ENCODE peak calls at places on chromosomes 12 and 14, in five cellular contexts. One of them, this sample, is unnamed.

GRCh38 chr14:22314183-22314820 is 274.7 kb downstream of the DAD1 start:
- DNase-seq in CD8-positive, alpha-beta memory T cell: no peak
- DNase-seq in lower lobe of right lung: no peak
- DNase-seq in lung: peak
- DNase-seq in CD4-positive, alpha-beta memory T cell: no peak
- DNase-seq in this sample: peak

GRCh38 chr14:93965287-93965821 is 11.0 kb downstream of the ASB2 start:
- DNase-seq in CD8-positive, alpha-beta memory T cell: no peak
- DNase-seq in lower lobe of right lung: no peak
- DNase-seq in lung: no peak
- DNase-seq in CD4-positive, alpha-beta memory T cell: no peak
- DNase-seq in this sample: peak

GRCh38 chr12:1728824-1729223 is 38.0 kb downstream of the ADIPOR2 start:
- DNase-seq in CD8-positive, alpha-beta memory T cell: no peak
- DNase-seq in lower lobe of right lung: no peak
- DNase-seq in lung: no peak
- DNase-seq in CD4-positive, alpha-beta memory T cell: no peak
- DNase-seq in this sample: no peak

GRCh38 chr14:56181666-56182065 is 63.5 kb downstream of the PELI2 start:
- DNase-seq in CD8-positive, alpha-beta memory T cell: no peak
- DNase-seq in lower lobe of right lung: no peak
- DNase-seq in lung: peak
- DNase-seq in CD4-positive, alpha-beta memory T cell: no peak
- DNase-seq in this sample: peak

GRCh38 chr14:103301512-103302197 is 32.4 kb upstream of the EIF5 start:
- DNase-seq in CD8-positive, alpha-beta memory T cell: no peak
- DNase-seq in lower lobe of right lung: no peak
- DNase-seq in lung: no peak
- DNase-seq in CD4-positive, alpha-beta memory T cell: no peak
- DNase-seq in this sample: peak

GRCh38 chr12:20832911-20833310 is 22.4 kb downstream of the SLCO1B3 start:
- DNase-seq in CD8-positive, alpha-beta memory T cell: no peak
- DNase-seq in lower lobe of right lung: no peak
- DNase-seq in lung: no peak
- DNase-seq in CD4-positive, alpha-beta memory T cell: no peak
- DNase-seq in this sample: no peak

GRCh38 chr14:101480022-101480746 is 81.1 kb upstream of the DIO3 start:
- DNase-seq in CD8-positive, alpha-beta memory T cell: no peak
- DNase-seq in lower lobe of right lung: peak
- DNase-seq in lung: no peak
- DNase-seq in CD4-positive, alpha-beta memory T cell: no peak
- DNase-seq in this sample: no peak

GRCh38 chr14:77022219-77022852 is 6.2 kb downstream of the IRF2BPL start:
- DNase-seq in CD8-positive, alpha-beta memory T cell: no peak
- DNase-seq in lower lobe of right lung: no peak
- DNase-seq in lung: no peak
- DNase-seq in CD4-positive, alpha-beta memory T cell: no peak
- DNase-seq in this sample: peak

GRCh38 chr12:121803861-121804416 is at the start of gene SETD1B:
- DNase-seq in CD8-positive, alpha-beta memory T cell: peak
- DNase-seq in lower lobe of right lung: peak
- DNase-seq in lung: peak
- DNase-seq in CD4-positive, alpha-beta memory T cell: peak
- DNase-seq in this sample: peak

GRCh38 chr12:2016862-2017723 is 12.8 kb upstream of the DCP1B start:
- DNase-seq in CD8-positive, alpha-beta memory T cell: no peak
- DNase-seq in lower lobe of right lung: no peak
- DNase-seq in lung: no peak
- DNase-seq in CD4-positive, alpha-beta memory T cell: no peak
- DNase-seq in this sample: no peak

GRCh38 chr12:25377475-25378179 is 126.9 kb upstream of the KRAS start:
- DNase-seq in CD8-positive, alpha-beta memory T cell: peak
- DNase-seq in lower lobe of right lung: no peak
- DNase-seq in lung: no peak
- DNase-seq in CD4-positive, alpha-beta memory T cell: peak
- DNase-seq in this sample: peak

GRCh38 chr12:68119724-68120211 is 39.8 kb downstream of the IFNG start:
- DNase-seq in CD8-positive, alpha-beta memory T cell: no peak
- DNase-seq in lower lobe of right lung: no peak
- DNase-seq in lung: no peak
- DNase-seq in CD4-positive, alpha-beta memory T cell: peak
- DNase-seq in this sample: peak

GRCh38 chr12:57103856-57104255 is 7.3 kb downstream of the STAT6 start:
- DNase-seq in CD8-positive, alpha-beta memory T cell: no peak
- DNase-seq in lower lobe of right lung: no peak
- DNase-seq in lung: no peak
- DNase-seq in CD4-positive, alpha-beta memory T cell: no peak
- DNase-seq in this sample: no peak

GRCh38 chr14:92832137-92832700 is 38.1 kb downstream of the GOLGA5 start:
- DNase-seq in CD8-positive, alpha-beta memory T cell: no peak
- DNase-seq in lower lobe of right lung: no peak
- DNase-seq in lung: no peak
- DNase-seq in CD4-positive, alpha-beta memory T cell: no peak
- DNase-seq in this sample: no peak

GRCh38 chr14:74444866-74445265 is 18.9 kb upstream of the SYNDIG1L start:
- DNase-seq in CD8-positive, alpha-beta memory T cell: no peak
- DNase-seq in lower lobe of right lung: no peak
- DNase-seq in lung: no peak
- DNase-seq in CD4-positive, alpha-beta memory T cell: no peak
- DNase-seq in this sample: no peak

GRCh38 chr12:113422030-113422900 is at the start of gene SDSL:
- DNase-seq in CD8-positive, alpha-beta memory T cell: no peak
- DNase-seq in lower lobe of right lung: peak
- DNase-seq in lung: peak
- DNase-seq in CD4-positive, alpha-beta memory T cell: no peak
- DNase-seq in this sample: peak

GRCh38 chr14:89564291-89564957 is 147.4 kb upstream of the FOXN3 start:
- DNase-seq in CD8-positive, alpha-beta memory T cell: no peak
- DNase-seq in lower lobe of right lung: no peak
- DNase-seq in lung: no peak
- DNase-seq in CD4-positive, alpha-beta memory T cell: no peak
- DNase-seq in this sample: no peak

GRCh38 chr12:102474438-102475064 is 5.8 kb downstream of the IGF1 start:
- DNase-seq in CD8-positive, alpha-beta memory T cell: no peak
- DNase-seq in lower lobe of right lung: no peak
- DNase-seq in lung: no peak
- DNase-seq in CD4-positive, alpha-beta memory T cell: no peak
- DNase-seq in this sample: no peak

GRCh38 chr14:73231874-73232851 is 5.1 kb upstream of the PAPLN start:
- DNase-seq in CD8-positive, alpha-beta memory T cell: no peak
- DNase-seq in lower lobe of right lung: peak
- DNase-seq in lung: no peak
- DNase-seq in CD4-positive, alpha-beta memory T cell: no peak
- DNase-seq in this sample: peak

GRCh38 chr12:132423251-132424117 is 66.5 kb upstream of the FBRSL1 start:
- DNase-seq in CD8-positive, alpha-beta memory T cell: no peak
- DNase-seq in lower lobe of right lung: no peak
- DNase-seq in lung: no peak
- DNase-seq in CD4-positive, alpha-beta memory T cell: no peak
- DNase-seq in this sample: no peak

GRCh38 chr14:49971156-49972141 is 78.6 kb downstream of the ARF6 start:
- DNase-seq in CD8-positive, alpha-beta memory T cell: peak
- DNase-seq in lower lobe of right lung: no peak
- DNase-seq in lung: no peak
- DNase-seq in CD4-positive, alpha-beta memory T cell: peak
- DNase-seq in this sample: peak

GRCh38 chr12:64006211-64006610 is 161.7 kb downstream of the SRGAP1 start:
- DNase-seq in CD8-positive, alpha-beta memory T cell: no peak
- DNase-seq in lower lobe of right lung: no peak
- DNase-seq in lung: no peak
- DNase-seq in CD4-positive, alpha-beta memory T cell: no peak
- DNase-seq in this sample: no peak

GRCh38 chr14:79596531-79596930 is 614.8 kb downstream of the DIO2 start:
- DNase-seq in CD8-positive, alpha-beta memory T cell: no peak
- DNase-seq in lower lobe of right lung: no peak
- DNase-seq in lung: no peak
- DNase-seq in CD4-positive, alpha-beta memory T cell: no peak
- DNase-seq in this sample: peak

GRCh38 chr14:103899833-103900232 is 28.4 kb upstream of the TDRD9 start:
- DNase-seq in CD8-positive, alpha-beta memory T cell: no peak
- DNase-seq in lower lobe of right lung: no peak
- DNase-seq in lung: no peak
- DNase-seq in CD4-positive, alpha-beta memory T cell: no peak
- DNase-seq in this sample: no peak

GRCh38 chr14:56195727-56196126 is 77.5 kb downstream of the PELI2 start:
- DNase-seq in CD8-positive, alpha-beta memory T cell: no peak
- DNase-seq in lower lobe of right lung: no peak
- DNase-seq in lung: no peak
- DNase-seq in CD4-positive, alpha-beta memory T cell: no peak
- DNase-seq in this sample: peak

GRCh38 chr12:107732365-107732764 is 28.6 kb downstream of the PRDM4 start:
- DNase-seq in CD8-positive, alpha-beta memory T cell: no peak
- DNase-seq in lower lobe of right lung: no peak
- DNase-seq in lung: no peak
- DNase-seq in CD4-positive, alpha-beta memory T cell: no peak
- DNase-seq in this sample: no peak

GRCh38 chr12:69154585-69155363 is 84.6 kb upstream of the CPSF6 start:
- DNase-seq in CD8-positive, alpha-beta memory T cell: peak
- DNase-seq in lower lobe of right lung: peak
- DNase-seq in lung: peak
- DNase-seq in CD4-positive, alpha-beta memory T cell: peak
- DNase-seq in this sample: peak

GRCh38 chr14:68795602-68796417 is 2.9 kb upstream of the ZFP36L1 start:
- DNase-seq in CD8-positive, alpha-beta memory T cell: peak
- DNase-seq in lower lobe of right lung: peak
- DNase-seq in lung: peak
- DNase-seq in CD4-positive, alpha-beta memory T cell: peak
- DNase-seq in this sample: peak

GRCh38 chr12:7555752-7556151 is 52.2 kb upstream of the CD163 start:
- DNase-seq in CD8-positive, alpha-beta memory T cell: no peak
- DNase-seq in lower lobe of right lung: no peak
- DNase-seq in lung: no peak
- DNase-seq in CD4-positive, alpha-beta memory T cell: no peak
- DNase-seq in this sample: peak

GRCh38 chr14:67457782-67458181 is 30.7 kb downstream of the TMEM229B start:
- DNase-seq in CD8-positive, alpha-beta memory T cell: no peak
- DNase-seq in lower lobe of right lung: peak
- DNase-seq in lung: no peak
- DNase-seq in CD4-positive, alpha-beta memory T cell: no peak
- DNase-seq in this sample: peak

GRCh38 chr12:10052111-10052913 is 21.8 kb downstream of the CLEC9A start:
- DNase-seq in CD8-positive, alpha-beta memory T cell: no peak
- DNase-seq in lower lobe of right lung: no peak
- DNase-seq in lung: no peak
- DNase-seq in CD4-positive, alpha-beta memory T cell: no peak
- DNase-seq in this sample: no peak

DNA sequence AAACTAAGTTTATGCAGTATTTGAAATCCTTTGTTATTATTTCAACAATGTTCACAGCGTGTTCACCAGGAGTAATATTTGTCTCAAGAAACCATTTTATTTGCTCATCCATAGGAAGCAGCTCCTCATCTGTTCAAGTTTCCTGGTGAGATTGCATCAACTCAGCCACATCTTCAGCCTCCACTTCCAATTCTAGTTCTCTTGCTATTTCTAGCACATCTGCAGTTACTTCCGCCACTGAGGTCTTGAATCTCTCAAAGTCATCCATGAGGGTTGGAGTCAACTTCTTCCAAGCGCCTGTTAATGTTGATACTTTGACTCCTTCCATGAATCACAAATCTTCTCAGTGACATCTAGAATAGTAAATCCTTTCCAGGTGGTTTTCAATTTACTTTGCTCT is 18.0 kb downstream of the CLEC9A start:
- DNase-seq in CD8-positive, alpha-beta memory T cell: no peak
- DNase-seq in lower lobe of right lung: no peak
- DNase-seq in lung: no peak
- DNase-seq in CD4-positive, alpha-beta memory T cell: no peak
- DNase-seq in this sample: no peak
- H3K27ac ChIP-seq in CD8-positive, alpha-beta memory T cell: no peak
- H3K27ac ChIP-seq in lower lobe of right lung: no peak
- H3K27ac ChIP-seq in lung: no peak
- H3K27ac ChIP-seq in CD4-positive, alpha-beta memory T cell: no peak
- H3K27ac ChIP-seq in this sample: no peak

GRCh38 chr12:119181202-119181601 is 2.5 kb downstream of the HSPB8 start:
- DNase-seq in CD8-positive, alpha-beta memory T cell: no peak
- DNase-seq in lower lobe of right lung: no peak
- DNase-seq in lung: no peak
- DNase-seq in CD4-positive, alpha-beta memory T cell: no peak
- DNase-seq in this sample: no peak

GRCh38 chr12:119181944-119182343 is 3.2 kb downstream of the HSPB8 start:
- DNase-seq in CD8-positive, alpha-beta memory T cell: no peak
- DNase-seq in lower lobe of right lung: no peak
- DNase-seq in lung: no peak
- DNase-seq in CD4-positive, alpha-beta memory T cell: no peak
- DNase-seq in this sample: no peak

GRCh38 chr12:119182701-119183493 is 4.2 kb downstream of the HSPB8 start:
- DNase-seq in CD8-positive, alpha-beta memory T cell: no peak
- DNase-seq in lower lobe of right lung: no peak
- DNase-seq in lung: no peak
- DNase-seq in CD4-positive, alpha-beta memory T cell: no peak
- DNase-seq in this sample: no peak

GRCh38 chr12:119180380-119181040 is 1.8 kb downstream of the HSPB8 start:
- DNase-seq in CD8-positive, alpha-beta memory T cell: no peak
- DNase-seq in lower lobe of right lung: no peak
- DNase-seq in lung: peak
- DNase-seq in CD4-positive, alpha-beta memory T cell: no peak
- DNase-seq in this sample: no peak

DNA sequence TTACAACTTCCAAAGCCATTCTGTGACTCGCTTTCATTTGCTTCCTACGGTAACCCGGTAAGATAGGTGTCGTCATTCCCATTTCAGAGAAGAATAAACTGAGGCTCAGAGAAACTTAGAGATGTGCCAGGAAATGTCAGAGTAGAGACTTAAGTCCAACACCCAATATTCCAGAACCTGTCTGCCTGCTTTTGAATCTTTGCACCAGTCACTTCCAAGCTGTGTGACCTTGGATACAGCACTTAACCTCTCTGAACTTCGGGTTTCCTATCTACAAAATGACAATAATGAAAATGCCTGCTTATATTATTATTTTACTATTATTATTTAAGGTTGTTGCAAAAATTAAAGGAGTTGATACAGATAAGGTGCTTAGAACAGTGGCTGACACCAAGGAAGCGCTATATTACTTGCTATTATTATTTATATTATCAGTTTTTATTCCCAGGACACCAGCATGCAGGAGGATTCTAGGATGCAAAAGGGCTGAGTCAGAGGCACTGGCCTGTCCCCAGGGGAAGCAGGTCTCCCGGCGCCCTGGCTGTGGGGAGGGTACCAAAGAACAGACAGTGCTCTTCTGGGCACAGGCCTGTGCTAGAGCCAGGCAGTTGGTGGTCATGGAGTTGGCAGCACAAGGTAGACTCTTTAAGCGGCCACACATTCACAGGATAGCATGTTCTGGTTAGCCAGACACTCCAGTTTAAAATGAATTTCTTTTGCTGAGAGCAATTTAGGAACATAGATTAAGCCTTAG is 5.4 kb downstream of the HSPB8 start:
- DNase-seq in CD8-positive, alpha-beta memory T cell: no peak
- DNase-seq in lower lobe of right lung: no peak
- DNase-seq in lung: no peak
- DNase-seq in CD4-positive, alpha-beta memory T cell: no peak
- DNase-seq in this sample: no peak
- H3K27ac ChIP-seq in CD8-positive, alpha-beta memory T cell: no peak
- H3K27ac ChIP-seq in lower lobe of right lung: peak
- H3K27ac ChIP-seq in lung: peak
- H3K27ac ChIP-seq in CD4-positive, alpha-beta memory T cell: no peak
- H3K27ac ChIP-seq in this sample: no peak

GRCh38 chr14:105061428-105062047 is 3.7 kb downstream of the GPR132 start:
- DNase-seq in CD8-positive, alpha-beta memory T cell: peak
- DNase-seq in lower lobe of right lung: peak
- DNase-seq in lung: no peak
- DNase-seq in CD4-positive, alpha-beta memory T cell: peak
- DNase-seq in this sample: no peak
- H3K27ac ChIP-seq in CD8-positive, alpha-beta memory T cell: peak
- H3K27ac ChIP-seq in lower lobe of right lung: peak
- H3K27ac ChIP-seq in lung: no peak
- H3K27ac ChIP-seq in CD4-positive, alpha-beta memory T cell: peak
- H3K27ac ChIP-seq in this sample: no peak

GRCh38 chr12:105357162-105357691 is 26.7 kb downstream of the C12orf75 start:
- DNase-seq in CD8-positive, alpha-beta memory T cell: no peak
- DNase-seq in lower lobe of right lung: no peak
- DNase-seq in lung: no peak
- DNase-seq in CD4-positive, alpha-beta memory T cell: no peak
- DNase-seq in this sample: peak
- H3K27ac ChIP-seq in CD8-positive, alpha-beta memory T cell: no peak
- H3K27ac ChIP-seq in lower lobe of right lung: no peak
- H3K27ac ChIP-seq in lung: no peak
- H3K27ac ChIP-seq in CD4-positive, alpha-beta memory T cell: no peak
- H3K27ac ChIP-seq in this sample: no peak